ENCODE peak calls at places on chromosomes 16 and 17, in six cellular contexts. D is ovary, V is suprapubic skin, I is H1, M is A549, P is sigmoid colon. T is an unnamed sample.

GRCh38 chr16:85187447-85187846 is 75.2 kb upstream of the CIBAR2 start:
- DNase-seq in P (no peak), M (no peak), I (peak; percentile 69), D (no peak), V (no peak), T (no peak)

GRCh38 chr16:67662653-67663010 is 1.9 kb downstream of the PARD6A start:
- DNase-seq in M (no peak), D (no peak), I (no peak), P (no peak), V (no peak), T (no peak)

GRCh38 chr17:28227278-28228108 is 91.5 kb upstream of the TMEM97 start:
- DNase-seq in I (peak; percentile 98), M (peak; percentile 94), V (no peak), D (peak; percentile 74), P (no peak), T (no peak)

GRCh38 chr16:82627811-82628339 is 1.1 kb downstream of the CDH13 start:
- DNase-seq in M (no peak), D (no peak), P (peak; percentile 57), I (no peak), V (no peak), T (no peak)

GRCh38 chr16:67992661-67993206 is 6.5 kb downstream of the DPEP2 start:
- DNase-seq in V (no peak), I (no peak), M (no peak), P (no peak), D (no peak), T (no peak)

GRCh38 chr17:9937164-9937835 is 32.2 kb upstream of the RCVRN start:
- DNase-seq in M (no peak), V (peak; percentile 81), P (peak; percentile 83), D (peak; percentile 70), I (no peak), T (peak; percentile 64)

GRCh38 chr17:19977360-19978205 is at the start of gene AKAP10:
- DNase-seq in I (peak; percentile 98), V (peak; percentile 96), M (peak; percentile 89), D (peak; percentile 94), P (peak; percentile 95), T (peak; percentile 94)

GRCh38 chr16:73527191-73527590 is 479.3 kb upstream of the ZFHX3 start:
- DNase-seq in D (no peak), I (no peak), V (no peak), P (no peak), M (no peak), T (no peak)

GRCh38 chr16:67608367-67608766 is 36.6 kb upstream of the CARMIL2 start:
- DNase-seq in V (no peak), I (no peak), M (no peak), D (no peak), P (no peak), T (no peak)

GRCh38 chr17:73769480-73769879 is 125.2 kb upstream of the SDK2 start:
- DNase-seq in D (no peak), I (no peak), V (no peak), P (no peak), M (no peak), T (no peak)

GRCh38 chr17:10761281-10761680 is 31.5 kb upstream of the TMEM220 start:
- DNase-seq in M (no peak), V (peak; percentile 37), D (no peak), P (peak; percentile 55), I (no peak), T (no peak)

GRCh38 chr16:81521141-81521626 is 76.6 kb downstream of the CMIP start:
- DNase-seq in M (no peak), D (no peak), V (no peak), P (no peak), I (no peak), T (no peak)

GRCh38 chr17:56047321-56047720 is 106.0 kb upstream of the ANKFN1 start:
- DNase-seq in M (no peak), I (no peak), P (no peak), D (no peak), V (no peak), T (no peak)

GRCh38 chr16:3945751-3946603 is 65.5 kb upstream of the CREBBP start:
- DNase-seq in D (no peak), M (peak; percentile 60), P (no peak), I (no peak), V (peak; percentile 20), T (no peak)

GRCh38 chr17:65356524-65356923 is 204.9 kb downstream of the AXIN2 start:
- DNase-seq in M (no peak), V (no peak), I (no peak), D (no peak), P (no peak), T (no peak)

GRCh38 chr17:66747561-66748275 is 87.2 kb upstream of the CACNG5 start:
- DNase-seq in I (no peak), V (peak; percentile 37), M (no peak), P (peak; percentile 33), D (no peak), T (no peak)

GRCh38 chr16:85390511-85391174 is 222.5 kb upstream of the GSE1 start:
- DNase-seq in D (peak; percentile 73), I (peak; percentile 42), V (peak; percentile 93), P (peak; percentile 96), M (peak; percentile 90), T (peak; percentile 81)

GRCh38 chr17:77723071-77723908 is 235.2 kb upstream of the TNRC6C start:
- DNase-seq in D (no peak), I (peak; percentile 35), M (no peak), P (no peak), V (peak; percentile 50), T (no peak)

GRCh38 chr16:10911267-10911666 is 31.0 kb downstream of the DEXI start:
- DNase-seq in P (no peak), V (no peak), I (no peak), M (no peak), D (no peak), T (no peak)

GRCh38 chr16:75591001-75591852 is 25.0 kb downstream of the GABARAPL2 start:
- DNase-seq in I (no peak), M (no peak), D (peak; percentile 60), V (peak; percentile 61), P (peak; percentile 85), T (no peak)

GRCh38 chr16:9384141-9384540 is 292.7 kb downstream of the HAPSTR1 start:
- DNase-seq in V (no peak), D (no peak), M (no peak), P (peak; percentile 77), I (no peak), T (no peak)

GRCh38 chr17:53219821-53220220 is 602.9 kb upstream of the KIF2B start:
- DNase-seq in P (no peak), D (no peak), M (no peak), V (no peak), I (no peak), T (no peak)

GRCh38 chr17:38511126-38512108 is 83.2 kb downstream of the ARHGAP23 start:
- DNase-seq in V (no peak), M (no peak), I (no peak), P (no peak), D (peak; percentile 61), T (no peak)

GRCh38 chr17:63446218-63446980 is at the start of gene CYB561:
- DNase-seq in V (peak; percentile 91), M (peak; percentile 92), P (peak; percentile 89), I (no peak), D (peak; percentile 86), T (peak; percentile 54)

GRCh38 chr16:1093284-1094123 is 2.5 kb downstream of the C1QTNF8 start:
- DNase-seq in V (no peak), D (no peak), P (no peak), M (no peak), I (peak; percentile 76), T (no peak)

GRCh38 chr17:64635647-64636305 is 26.3 kb downstream of the SMURF2 start:
- DNase-seq in P (no peak), V (no peak), I (no peak), D (no peak), M (no peak), T (no peak)

GRCh38 chr17:77467513-77467912 is 326.7 kb downstream of the SEC14L1 start:
- DNase-seq in P (no peak), D (no peak), I (no peak), V (no peak), M (no peak), T (no peak)

GRCh38 chr16:73060216-73060615 is 12.3 kb upstream of the ZFHX3 start:
- DNase-seq in D (no peak), P (peak; percentile 57), I (no peak), V (no peak), M (no peak), T (no peak)

GRCh38 chr16:67000384-67001158 is 12.2 kb downstream of the CES4A start:
- DNase-seq in I (peak; percentile 84), M (peak; percentile 58), D (peak; percentile 69), P (peak; percentile 86), V (peak; percentile 78), T (peak; percentile 61)

GRCh38 chr17:82648761-82649474 is 674 bp upstream of the WDR45B start:
- DNase-seq in V (peak; percentile 84), P (peak; percentile 87), D (peak; percentile 86), M (no peak), I (peak; percentile 66), T (no peak)

GRCh38 chr17:67994827-67995567 is 1.3 kb downstream of the C17orf58 start:
- DNase-seq in D (no peak), M (peak; percentile 31), V (no peak), I (no peak), P (no peak), T (no peak)

GRCh38 chr17:4858068-4858879 is 25.1 kb downstream of the MINK1 start:
- DNase-seq in I (no peak), P (no peak), V (no peak), D (no peak), M (no peak), T (no peak)

GRCh38 chr17:76196675-76197074 is 43.6 kb downstream of the RNF157 start:
- DNase-seq in I (no peak), P (peak; percentile 88), M (no peak), D (no peak), V (no peak), T (peak; percentile 59)

GRCh38 chr16:65336169-65336568 is 214.3 kb upstream of the CDH11 start:
- DNase-seq in M (no peak), D (no peak), V (no peak), I (no peak), P (no peak), T (no peak)
- TF ChIP-seq EP300 in M (no peak), D (no peak), V (no peak), I (no peak), P (no peak), T (no peak)

GRCh38 chr17:59558039-59558438 is 7.4 kb upstream of the DHX40 start:
- DNase-seq in M (no peak), D (no peak), V (no peak), P (no peak), I (no peak), T (no peak)
- TF ChIP-seq EP300 in M (no peak), D (no peak), V (no peak), P (no peak), I (no peak), T (no peak)

DNA sequence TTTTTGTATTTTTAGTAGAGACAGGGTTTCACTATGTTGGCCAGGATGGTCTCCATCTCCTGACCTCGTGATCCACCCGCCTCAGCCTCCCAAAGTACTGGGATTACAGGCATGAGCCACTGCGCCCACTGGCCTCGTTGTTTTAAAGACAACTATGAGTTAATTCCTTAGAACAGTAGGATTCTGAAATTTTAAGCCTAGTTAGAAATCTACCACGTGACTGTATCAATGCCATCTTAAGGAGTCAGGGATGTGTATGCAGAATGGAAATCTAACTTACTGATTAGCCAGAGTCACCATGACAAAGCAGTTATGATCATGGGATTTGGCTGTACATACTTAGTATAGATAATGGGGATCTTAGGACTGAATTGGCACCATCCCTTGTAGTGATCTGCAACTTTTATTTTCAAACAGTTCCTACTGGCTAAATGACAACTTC is 2.8 kb downstream of the CEP20 start:
- DNase-seq in I (no peak), V (no peak), D (no peak), P (no peak), M (no peak), T (no peak)
- TF ChIP-seq EP300 in I (no peak), V (no peak), D (no peak), P (no peak), M (no peak), T (no peak)

GRCh38 chr16:71781741-71782140 is 26.9 kb downstream of the AP1G1 start:
- DNase-seq in M (no peak), D (no peak), P (no peak), I (no peak), V (no peak), T (no peak)
- TF ChIP-seq EP300 in M (no peak), D (no peak), P (no peak), I (no peak), V (no peak), T (no peak)